ENCODE peak calls at places on chromosome 13, in five cellular contexts. F is body of pancreas, D is colonic mucosa, E is HCT116, M is ascending aorta. K is an unnamed sample.

GRCh38 chr13:54845351-54845965 is 1816.8 kb downstream of the OLFM4 start:
- DNase-seq in F (no peak), D (no peak), M (no peak), E (no peak), K (no peak)

GRCh38 chr13:28423010-28423409 is 71.9 kb downstream of the FLT1 start:
- DNase-seq in E (no peak), M (peak; percentile 69), F (peak; percentile 7), D (peak; percentile 31), K (no peak)

GRCh38 chr13:25324100-25324499 is 22.7 kb downstream of the NUP58 start:
- DNase-seq in F (no peak), E (no peak), D (no peak), M (no peak), K (no peak)

GRCh38 chr13:60147361-60147760 is 16.4 kb downstream of the DIAPH3 start:
- DNase-seq in F (no peak), E (no peak), M (no peak), D (no peak), K (no peak)

GRCh38 chr13:36840718-36841250 is 21.8 kb downstream of the RFXAP start:
- DNase-seq in M (no peak), F (no peak), D (no peak), E (no peak), K (no peak)

GRCh38 chr13:113407531-113408393 is 43.8 kb upstream of the GRTP1 start:
- DNase-seq in M (peak; percentile 50), D (no peak), F (peak; percentile 5), E (no peak), K (no peak)

GRCh38 chr13:47420568-47420967 is 523.7 kb upstream of the HTR2A start:
- DNase-seq in D (no peak), M (no peak), F (no peak), E (no peak), K (no peak)

GRCh38 chr13:101575591-101575990 is 123.1 kb downstream of the ITGBL1 start:
- DNase-seq in M (no peak), D (no peak), E (no peak), F (no peak), K (no peak)

GRCh38 chr13:53064721-53065120 is 36.1 kb downstream of the OLFM4 start:
- DNase-seq in D (no peak), F (peak; percentile 82), M (no peak), E (no peak), K (no peak)

GRCh38 chr13:114296448-114296847 is 15.0 kb downstream of the UPF3A start:
- DNase-seq in M (no peak), F (no peak), E (no peak), D (no peak), K (no peak)

GRCh38 chr13:114019367-114019766 is 45.5 kb upstream of the C13orf46 start:
- DNase-seq in D (no peak), E (peak; percentile 8), F (no peak), M (no peak), K (peak; percentile 27)

GRCh38 chr13:108676620-108677019 is 47.2 kb downstream of the MYO16 start:
- DNase-seq in E (no peak), F (no peak), D (no peak), M (no peak), K (no peak)

GRCh38 chr13:113616991-113617749 is 32.6 kb downstream of the TFDP1 start:
- DNase-seq in D (no peak), F (peak; percentile 23), E (no peak), M (no peak), K (peak; percentile 57)

DNA sequence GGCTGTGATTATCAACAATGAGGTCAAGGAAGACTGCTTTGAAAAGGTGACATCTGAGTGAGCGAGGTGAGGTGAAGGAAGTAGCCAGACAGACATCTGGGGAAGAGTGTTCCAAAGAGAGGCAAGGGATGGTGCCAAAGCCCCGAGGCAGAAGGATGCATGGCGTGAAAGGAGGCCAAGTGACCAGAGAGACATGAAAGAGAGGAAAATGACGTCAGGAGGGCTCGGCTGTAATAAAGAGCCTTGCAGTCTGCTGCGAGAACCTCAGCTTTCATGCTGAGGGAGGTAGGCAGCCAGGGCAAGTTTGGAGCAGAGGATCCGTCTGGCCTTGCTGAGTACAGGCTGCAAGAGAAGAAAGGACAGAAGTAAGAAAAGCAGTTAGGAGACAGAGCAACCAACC is 50.8 kb downstream of the FOXO1 start:
- DNase-seq in D (no peak), F (no peak), E (no peak), M (no peak), K (no peak)
- H3K4me1 ChIP-seq in D (peaks cover 9% of the 10 kb centered on the region), F (peaks cover 77% of the 10 kb centered on the region), E (peaks cover 7% of the 10 kb centered on the region), M (peaks cover 14% of the 10 kb centered on the region), K (peaks cover 6% of the 10 kb centered on the region)

DNA sequence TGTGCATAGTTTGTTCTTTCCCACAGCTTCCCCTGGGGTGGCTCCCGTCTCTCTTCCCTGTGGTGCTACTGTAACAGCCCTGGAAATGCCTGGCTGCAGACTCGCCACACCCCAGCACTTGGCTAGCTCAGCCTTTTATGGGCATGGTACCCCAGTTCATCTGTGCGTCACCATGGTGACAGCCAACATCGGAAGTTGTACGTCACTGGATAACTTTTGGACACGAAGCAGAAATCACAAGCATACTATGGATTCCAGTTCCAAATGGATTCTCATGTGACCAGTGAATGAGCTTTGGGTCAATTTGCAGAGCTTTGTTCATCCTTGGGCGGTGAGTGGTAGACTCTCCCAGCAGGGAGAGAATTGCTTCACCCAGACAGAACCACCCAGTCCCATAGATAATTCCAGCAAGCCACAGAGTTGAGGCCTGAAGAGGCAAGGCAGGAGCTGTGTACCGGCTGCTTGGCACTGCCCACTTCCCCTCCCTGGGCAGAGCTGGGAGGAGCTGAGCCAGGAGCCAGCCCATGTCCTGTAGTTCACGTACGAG is 54.4 kb downstream of the COL4A2 start:
- DNase-seq in E (no peak), D (no peak), F (peak; percentile 27), M (peak; percentile 97), K (no peak)
- H3K4me1 ChIP-seq in E (no peaks in the 10 kb centered on the region), D (no peaks in the 10 kb centered on the region), F (no peaks in the 10 kb centered on the region), M (peaks cover 49% of the 10 kb centered on the region), K (no peaks in the 10 kb centered on the region)

GRCh38 chr13:99978781-99979452 is 2.7 kb upstream of the ZIC2 start:
- DNase-seq in F (no peak), D (peak; percentile 24), E (no peak), M (no peak), K (no peak)
- H3K4me1 ChIP-seq in F (peaks cover 28% of the 10 kb centered on the region), D (peaks cover 6% of the 10 kb centered on the region), E (peaks cover 23% of the 10 kb centered on the region), M (peaks cover 22% of the 10 kb centered on the region), K (no peaks in the 10 kb centered on the region)

GRCh38 chr13:50448535-50448981 is 394.9 kb downstream of the DLEU7 start:
- DNase-seq in F (no peak), M (no peak), E (no peak), D (no peak), K (no peak)
- H3K4me1 ChIP-seq in F (peaks cover 9% of the 10 kb centered on the region), M (peaks cover 5% of the 10 kb centered on the region), E (no peaks in the 10 kb centered on the region), D (no peaks in the 10 kb centered on the region), K (no peaks in the 10 kb centered on the region)

GRCh38 chr13:41317243-41317642 is 6.2 kb downstream of the NAA16 start:
- DNase-seq in F (no peak), D (no peak), M (no peak), E (no peak), K (no peak)
- H3K4me1 ChIP-seq in F (peaks cover 74% of the 10 kb centered on the region), D (no peaks in the 10 kb centered on the region), M (peaks cover 14% of the 10 kb centered on the region), E (peaks cover 3% of the 10 kb centered on the region), K (no peaks in the 10 kb centered on the region)

GRCh38 chr13:21016487-21016886 is 44.9 kb downstream of the LATS2 start:
- DNase-seq in F (no peak), D (no peak), M (no peak), E (no peak), K (no peak)
- H3K4me1 ChIP-seq in F (peaks cover 47% of the 10 kb centered on the region), D (peaks cover 1% of the 10 kb centered on the region), M (peaks cover 69% of the 10 kb centered on the region), E (peaks cover 34% of the 10 kb centered on the region), K (no peaks in the 10 kb centered on the region)

GRCh38 chr13:45339867-45340266 is 1.1 kb downstream of the TPT1 start:
- DNase-seq in E (no peak), F (no peak), M (no peak), D (no peak), K (no peak)

GRCh38 chr13:45341034-45341798 is at the start of gene TPT1:
- DNase-seq in F (peak; percentile 99), E (peak; percentile 96), M (peak; percentile 100), D (peak; percentile 100), K (peak; percentile 94)

GRCh38 chr13:45339399-45339798 is 1.6 kb downstream of the TPT1 start:
- DNase-seq in E (no peak), M (no peak), D (no peak), F (no peak), K (no peak)

GRCh38 chr13:45341799-45342584 is 1.0 kb upstream of the TPT1 start:
- DNase-seq in F (peak; percentile 55), M (peak; percentile 88), E (no peak), D (peak; percentile 66), K (no peak)

DNA sequence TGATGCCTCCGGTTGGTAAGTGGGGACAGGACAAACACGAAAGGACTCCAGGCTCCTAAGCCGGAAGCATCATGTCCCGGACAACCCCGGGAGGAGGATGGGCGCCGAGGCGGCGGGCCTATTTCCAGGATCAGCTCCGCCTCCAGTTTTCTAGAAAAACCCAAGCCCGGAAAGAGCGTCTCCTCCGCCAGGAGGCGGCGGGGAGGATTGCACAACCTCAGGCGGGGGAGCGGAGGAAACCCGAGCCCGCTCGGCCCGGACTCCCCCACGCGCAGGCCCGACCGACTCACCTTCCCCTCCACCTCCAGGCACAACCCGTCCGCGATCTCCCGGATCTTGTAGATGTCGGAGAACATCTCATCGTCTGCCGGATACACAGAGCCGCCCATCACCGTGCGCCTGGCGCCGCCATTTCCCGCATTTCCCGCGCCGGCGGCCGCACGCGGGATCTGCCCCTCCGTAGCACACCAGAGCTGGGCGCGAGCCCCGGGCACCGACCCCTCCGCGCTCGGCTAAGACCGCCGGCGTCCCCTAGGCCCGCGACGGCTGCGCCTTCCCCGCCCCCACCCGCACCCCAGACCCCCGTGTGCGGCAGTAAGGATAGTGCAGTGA is 455 bp downstream of the TPT1 start:
- DNase-seq in E (peak; percentile 58), F (peak; percentile 89), D (peak; percentile 94), M (peak; percentile 96), K (peak; percentile 52)
- H3K4me1 ChIP-seq in E (peaks cover 53% of the 10 kb centered on the region), F (peaks cover 48% of the 10 kb centered on the region), D (peaks cover 18% of the 10 kb centered on the region), M (peaks cover 35% of the 10 kb centered on the region), K (no peaks in the 10 kb centered on the region)

GRCh38 chr13:33863390-33863789 is 45.4 kb downstream of the RFC3 start:
- DNase-seq in D (no peak), E (no peak), F (no peak), M (no peak), K (no peak)
- H3K4me1 ChIP-seq in D (no peaks in the 10 kb centered on the region), E (no peaks in the 10 kb centered on the region), F (no peaks in the 10 kb centered on the region), M (no peaks in the 10 kb centered on the region), K (no peaks in the 10 kb centered on the region)

K was measured in NT2/D1.